ENCODE peak calls at places on chromosomes 6 and 20, in five cellular contexts. X is T-helper 2 cell; N is breast epithelium; D is Caco-2; F is CD8-positive, alpha-beta memory T cell. R is an unnamed sample.

GRCh38 chr20:37042986-37043972 is 52.5 kb downstream of the RBL1 start:
- DNase-seq in X (peak), F (peak), D (no peak), N (no peak), R (no peak)

GRCh38 chr20:3706774-3707507 is 5.5 kb downstream of the SIGLEC1 start:
- DNase-seq in F (no peak), X (no peak), D (no peak), N (no peak), R (no peak)

GRCh38 chr20:51573576-51574243 is 31.2 kb upstream of the NFATC2 start:
- DNase-seq in F (no peak), X (no peak), N (no peak), D (no peak), R (no peak)

GRCh38 chr6:45931254-45931653 is 84.4 kb downstream of the CLIC5 start:
- DNase-seq in F (no peak), N (no peak), D (no peak), X (no peak), R (no peak)

GRCh38 chr6:109373762-109374161 is 8.5 kb downstream of the CD164 start:
- DNase-seq in F (no peak), D (no peak), X (peak), N (no peak), R (no peak)

GRCh38 chr6:158204616-158205015 is 36.5 kb downstream of the GTF2H5 start:
- DNase-seq in X (no peak), F (no peak), D (no peak), N (no peak), R (no peak)

GRCh38 chr6:5366941-5367340 is 105.6 kb downstream of the FARS2 start:
- DNase-seq in F (no peak), N (no peak), X (no peak), D (no peak), R (no peak)

GRCh38 chr20:36098364-36098763 is 56.2 kb upstream of the EPB41L1 start:
- DNase-seq in N (no peak), X (no peak), F (no peak), D (no peak), R (no peak)

GRCh38 chr20:41617931-41618806 is at the start of gene CHD6:
- DNase-seq in X (peak), N (peak), D (peak), F (peak), R (peak)

GRCh38 chr20:35297740-35298139 is 5.5 kb upstream of the FAM83C start:
- DNase-seq in D (no peak), F (no peak), X (no peak), N (no peak), R (no peak)

GRCh38 chr6:145904878-145905277 is 59.3 kb downstream of the SHPRH start:
- DNase-seq in D (no peak), X (no peak), F (no peak), N (no peak), R (no peak)

GRCh38 chr6:44100088-44100550 is 27.1 kb downstream of the MRPL14 start:
- DNase-seq in F (no peak), X (peak), D (no peak), N (no peak), R (no peak)

GRCh38 chr20:32482251-32483220 is 102.6 kb downstream of the NOL4L start:
- DNase-seq in X (peak), N (no peak), F (peak), D (peak), R (no peak)

GRCh38 chr6:26025047-26025893 is 62.0 kb upstream of the HFE start:
- DNase-seq in D (no peak), N (no peak), F (no peak), X (peak), R (no peak)

GRCh38 chr6:13217206-13217905 is 111.0 kb downstream of the TBC1D7 start:
- DNase-seq in N (no peak), F (no peak), X (no peak), D (no peak), R (no peak)

GRCh38 chr6:137002505-137002904 is 42.3 kb downstream of the IL20RA start:
- DNase-seq in N (no peak), D (no peak), F (no peak), X (no peak), R (no peak)

GRCh38 chr20:58891686-58892125 is 39.2 kb downstream of the GNAS start:
- DNase-seq in D (peak), X (peak), N (no peak), F (no peak), R (no peak)

GRCh38 chr6:12261502-12261901 is 28.7 kb upstream of the EDN1 start:
- DNase-seq in D (no peak), N (no peak), F (no peak), X (no peak), R (no peak)

GRCh38 chr6:155245871-155246270 is 17.9 kb upstream of the CLDN20 start:
- DNase-seq in X (no peak), N (no peak), F (no peak), D (no peak), R (no peak)

GRCh38 chr20:9225879-9226278 is 157.0 kb downstream of the PLCB4 start:
- DNase-seq in X (no peak), D (no peak), F (no peak), N (no peak), R (no peak)

GRCh38 chr20:11429889-11430580 is 487.7 kb upstream of the BTBD3 start:
- DNase-seq in X (no peak), N (no peak), D (no peak), F (no peak), R (no peak)

GRCh38 chr20:4507288-4507719 is 214.4 kb upstream of the PRND start:
- DNase-seq in X (no peak), N (no peak), F (no peak), D (no peak), R (no peak)

GRCh38 chr20:63132715-63133471 is 83.0 kb downstream of the YTHDF1 start:
- DNase-seq in F (no peak), D (peak), N (peak), X (no peak), R (no peak)

GRCh38 chr6:42315991-42316378 is 98.3 kb upstream of the MRPS10 start:
- DNase-seq in N (no peak), F (no peak), D (peak), X (no peak), R (no peak)

GRCh38 chr6:26196846-26197683 is 109.8 kb downstream of the HFE start:
- DNase-seq in N (no peak), D (peak), F (peak), X (peak), R (no peak)

R was measured in GOT3.